ENCODE peak calls at places on chromosomes 4 and X, in five cellular contexts. P is SK-N-SH, D is HepG2, W is HCT116, N is K562. J is an unnamed sample. For H3K4me1, the result is how much of the 10 kb centered on the place peaks cover.

GRCh38 chr4:184598753-184599491 is 50.3 kb downstream of the CASP3 start:
- DNase-seq in P (no peak), W (no peak), N (no peak), D (no peak), J (no peak)

GRCh38 chr4:186724048-186724860 is 598 bp upstream of the FAT1 start:
- DNase-seq in D (no peak), W (no peak), N (peak), P (peak), J (no peak)

GRCh38 chr4:109864134-109864533 is 16.2 kb downstream of the LRIT3 start:
- DNase-seq in N (no peak), P (no peak), W (no peak), D (no peak), J (no peak)

GRCh38 chr4:1452431-1453051 is 46.3 kb upstream of the NKX1-1 start:
- DNase-seq in P (no peak), D (no peak), N (no peak), W (no peak), J (no peak)

GRCh38 chr4:146591986-146592385 is 46.7 kb upstream of the POU4F2 start:
- DNase-seq in N (no peak), W (no peak), P (no peak), D (no peak), J (no peak)

GRCh38 chr4:1615786-1616573 is 68.1 kb downstream of the FAM53A start:
- DNase-seq in W (no peak), D (no peak), P (no peak), N (no peak), J (no peak)

GRCh38 chr4:5785806-5786680 is 75.0 kb downstream of the EVC start:
- DNase-seq in N (no peak), W (no peak), D (no peak), P (no peak), J (peak)

GRCh38 chrX:50204364-50204899 is at the start of gene CCNB3:
- DNase-seq in N (peak), P (peak), W (peak), D (peak), J (peak)

GRCh38 chr4:144575181-144575580 is 70.8 kb upstream of the HHIP start:
- DNase-seq in P (no peak), D (no peak), N (no peak), W (no peak), J (peak)

GRCh38 chrX:130055899-130056298 is 54.4 kb downstream of the ELF4 start:
- DNase-seq in N (no peak), W (no peak), D (no peak), P (no peak), J (no peak)

GRCh38 chr4:168398589-168398988 is 80.0 kb upstream of the DDX60 start:
- DNase-seq in P (no peak), D (no peak), N (no peak), W (peak), J (no peak)

GRCh38 chr4:184536070-184536880 is 61.9 kb upstream of the IRF2 start:
- DNase-seq in W (no peak), N (no peak), D (no peak), P (no peak), J (no peak)

GRCh38 chr4:80371046-80371445 is 35.5 kb downstream of the CFAP299 start:
- DNase-seq in D (no peak), W (no peak), N (no peak), P (no peak), J (no peak)

GRCh38 chr4:80446248-80446647 is 110.7 kb downstream of the CFAP299 start:
- DNase-seq in P (no peak), D (no peak), N (no peak), W (no peak), J (no peak)

GRCh38 chr4:61004651-61005170 is 195.4 kb upstream of the ADGRL3 start:
- DNase-seq in D (no peak), P (no peak), N (no peak), W (no peak), J (no peak)

GRCh38 chr4:55941881-55942280 is 6.9 kb upstream of the CEP135 start:
- DNase-seq in W (no peak), D (no peak), P (peak), N (no peak), J (no peak)

GRCh38 chrX:38276089-38276488 is 51.2 kb downstream of the RPGR start:
- DNase-seq in D (no peak), P (no peak), N (no peak), W (no peak), J (no peak)

GRCh38 chrX:78708171-78708570 is 39.3 kb upstream of the LPAR4 start:
- DNase-seq in N (no peak), P (peak), W (no peak), D (peak), J (peak)

GRCh38 chr4:158122501-158122900 is 50.3 kb downstream of the GASK1B start:
- DNase-seq in P (no peak), N (no peak), W (no peak), D (no peak), J (no peak)

GRCh38 chrX:70755850-70756249 is 152.7 kb downstream of the TEX11 start:
- DNase-seq in D (no peak), P (no peak), W (no peak), N (no peak), J (no peak)

GRCh38 chr4:55706526-55706925 is 70.4 kb upstream of the NMU start:
- DNase-seq in N (no peak), W (no peak), P (no peak), D (no peak), J (no peak)

GRCh38 chr4:83358410-83358809 is 23.8 kb upstream of the HPSE start:
- DNase-seq in W (no peak), P (no peak), D (peak), N (no peak), J (peak)

GRCh38 chrX:55342533-55343501 is 78.1 kb upstream of the PAGE3 start:
- DNase-seq in W (no peak), N (peak), D (peak), P (peak), J (peak)

GRCh38 chr4:107814758-107815552 is 9.8 kb upstream of the SGMS2 start:
- DNase-seq in P (no peak), D (no peak), N (no peak), W (no peak), J (peak)

GRCh38 chr4:18608910-18609525 is 587.5 kb upstream of the LCORL start:
- DNase-seq in P (peak), D (peak), N (no peak), W (no peak), J (no peak)

GRCh38 chr4:5206391-5206790 is 155.1 kb downstream of the STK32B start:
- DNase-seq in P (no peak), D (no peak), N (no peak), W (peak), J (no peak)

GRCh38 chrX:15500497-15500966 is at the start of gene BMX:
- DNase-seq in W (no peak), D (no peak), P (no peak), N (no peak), J (peak)

GRCh38 chrX:107565916-107566602 is 62.3 kb upstream of the PRPS1 start:
- DNase-seq in P (peak), D (peak), W (peak), N (peak), J (peak)

GRCh38 chr4:6225469-6225868 is 25.1 kb upstream of the JAKMIP1 start:
- DNase-seq in N (peak), P (no peak), W (no peak), D (no peak), J (peak)

GRCh38 chr4:164229255-164229654 is 524.7 kb upstream of the SMIM31 start:
- DNase-seq in D (no peak), P (no peak), N (no peak), W (no peak), J (no peak)

GRCh38 chrX:107659768-107660167 is 31.5 kb downstream of the PRPS1 start:
- DNase-seq in N (peak), D (peak), W (no peak), P (peak), J (peak)

DNA sequence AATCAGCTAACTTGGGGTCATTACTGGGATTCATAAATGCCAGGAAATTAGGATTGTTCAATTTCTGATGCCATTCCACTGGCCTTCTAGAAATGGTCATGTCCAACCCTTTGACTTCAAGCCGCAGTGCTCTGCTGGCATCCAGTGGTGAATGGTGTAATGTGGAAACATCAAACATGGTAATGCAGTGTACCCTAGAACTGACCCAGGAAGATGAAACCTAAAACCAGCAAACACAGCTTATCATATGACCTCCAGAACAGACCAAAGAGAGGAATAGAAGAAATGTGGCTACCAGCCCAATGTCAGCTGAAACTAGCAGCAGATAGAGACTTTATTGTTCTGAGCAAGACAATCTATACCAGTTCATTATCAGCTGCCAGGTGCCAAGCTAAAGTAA is 13.8 kb downstream of the CXCL13 start:
- DNase-seq in P (no peak), N (no peak), D (no peak), W (no peak), J (no peak)
- H2AFZ ChIP-seq in P (no peak), N (no peak), D (no peak), W (peak), J (no peak)

GRCh38 chrX:2607113-2607512 is 84.0 kb upstream of the CD99 start:
- DNase-seq in W (no peak), D (no peak), P (no peak), N (no peak), J (no peak)

GRCh38 chrX:2614911-2615310 is 76.2 kb upstream of the CD99 start:
- DNase-seq in W (no peak), D (no peak), P (no peak), N (peak), J (peak)

GRCh38 chrX:2608638-2609430 is 82.3 kb upstream of the CD99 start:
- DNase-seq in D (peak), P (peak), N (peak), W (peak), J (peak)

GRCh38 chrX:2610246-2611170 is 80.6 kb upstream of the CD99 start:
- DNase-seq in W (no peak), D (no peak), P (no peak), N (no peak), J (peak)

GRCh38 chrX:2609431-2610238 is 81.5 kb upstream of the CD99 start:
- DNase-seq in W (no peak), N (no peak), D (no peak), P (no peak), J (peak)
- TF ChIP-seq MAX in W (no peak), N (no peak), D (no peak), P (no peak), J (no peak)

DNA sequence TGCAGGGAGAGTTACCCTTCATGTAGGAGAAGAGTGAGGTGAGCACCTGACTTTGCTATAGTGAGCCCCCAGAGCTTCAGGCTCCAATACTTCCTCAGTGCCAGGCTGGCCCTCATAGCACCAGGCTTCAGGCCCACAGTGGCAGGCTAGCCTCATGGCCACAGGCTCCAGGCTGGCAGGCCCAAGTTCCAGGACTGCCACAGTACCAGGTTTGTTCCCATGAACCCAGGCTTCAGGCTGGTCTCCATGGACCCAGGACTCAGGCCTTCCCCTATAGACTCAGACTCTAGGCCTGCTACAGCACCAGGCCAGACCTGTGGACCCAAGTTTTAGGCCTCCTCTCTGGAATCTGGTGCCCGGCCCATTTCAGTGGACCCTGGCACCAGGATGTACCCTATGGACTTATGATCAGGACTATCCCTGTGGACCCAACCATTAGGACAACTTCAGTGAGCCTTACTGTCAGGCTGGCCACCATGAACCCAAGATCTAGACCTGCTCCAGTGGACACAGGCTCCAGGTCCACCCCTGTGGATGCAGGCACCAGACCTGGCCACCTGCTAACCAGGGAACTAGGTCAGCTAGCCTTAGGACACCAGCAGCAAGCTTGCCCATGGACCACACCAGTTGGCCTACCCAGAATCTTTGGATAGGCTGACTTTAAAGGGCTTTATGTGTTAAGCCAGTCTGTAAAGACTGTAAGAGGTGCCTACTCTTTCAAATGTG is 658.2 kb downstream of the KLHL13 start:
- DNase-seq in P (no peak), D (no peak), N (no peak), W (no peak), J (no peak)
- H3K4me1 ChIP-seq in P (under half), D (under half), N (under half), W (under half), J (under half)

GRCh38 chr4:188307591-188307990 is 168.3 kb downstream of the TRIML1 start:
- DNase-seq in N (no peak), W (no peak), P (no peak), D (no peak), J (no peak)
- H2AFZ ChIP-seq in N (no peak), W (no peak), P (no peak), D (no peak), J (no peak)

GRCh38 chr4:14520171-14520570 is 482.1 kb upstream of the CPEB2 start:
- DNase-seq in D (no peak), P (peak), N (no peak), W (no peak), J (no peak)
- TF ChIP-seq MAX in D (no peak), P (no peak), N (no peak), W (no peak), J (no peak)